ENCODE peak calls at places on chromosome 20, in six cellular contexts. N is endodermal cell, K is lower lobe of right lung, A is stomach, O is psoas muscle, D is A549. T is an unnamed sample. For H3K4me1, the result is how much of the 10 kb centered on the place peaks cover.

GRCh38 chr20:19786311-19786710 is 28.3 kb downstream of the RIN2 start:
- DNase-seq in N (no peak), K (no peak), A (no peak), O (no peak), D (no peak), T (no peak)

GRCh38 chr20:479487-479886 is 17.2 kb upstream of the TBC1D20 start:
- DNase-seq in N (no peak), K (no peak), A (no peak), O (no peak), D (no peak), T (no peak)

GRCh38 chr20:35463455-35464300 is 8.3 kb downstream of the CEP250 start:
- DNase-seq in N (peak), K (no peak), A (peak), O (no peak), D (peak), T (peak)

GRCh38 chr20:39893013-39893685 is 795.9 kb downstream of the MAFB start:
- DNase-seq in N (no peak), K (no peak), A (no peak), O (no peak), D (no peak), T (no peak)

GRCh38 chr20:17992224-17992637 is 23.4 kb downstream of the MGME1 start:
- DNase-seq in N (no peak), K (no peak), A (no peak), O (no peak), D (no peak), T (no peak)

GRCh38 chr20:8049321-8049720 is 29.8 kb upstream of the TMX4 start:
- DNase-seq in N (no peak), K (no peak), A (no peak), O (no peak), D (no peak), T (no peak)

GRCh38 chr20:24696396-24696795 is 227.0 kb downstream of the SYNDIG1 start:
- DNase-seq in N (no peak), K (no peak), A (peak), O (no peak), D (no peak), T (no peak)

GRCh38 chr20:1888796-1889463 is 6.3 kb upstream of the SIRPA start:
- DNase-seq in N (peak), K (peak), A (no peak), O (peak), D (no peak), T (no peak)

GRCh38 chr20:61458146-61458746 is 206.2 kb downstream of the CDH4 start:
- DNase-seq in N (no peak), K (no peak), A (no peak), O (no peak), D (no peak), T (no peak)

GRCh38 chr20:14341782-14342181 is 4.4 kb upstream of the FLRT3 start:
- DNase-seq in N (no peak), K (no peak), A (no peak), O (peak), D (no peak), T (no peak)

GRCh38 chr20:2042400-2042799 is 48.5 kb upstream of the PDYN start:
- DNase-seq in N (no peak), K (no peak), A (no peak), O (no peak), D (no peak), T (no peak)

GRCh38 chr20:9886227-9886626 is 47.4 kb upstream of the PAK5 start:
- DNase-seq in N (no peak), K (no peak), A (no peak), O (no peak), D (no peak), T (no peak)

GRCh38 chr20:44734938-44735337 is 10.7 kb upstream of the KCNK15 start:
- DNase-seq in N (peak), K (no peak), A (no peak), O (no peak), D (peak), T (no peak)

GRCh38 chr20:62908971-62909791 is 17.1 kb downstream of the DIDO1 start:
- DNase-seq in N (no peak), K (peak), A (no peak), O (no peak), D (no peak), T (no peak)

GRCh38 chr20:56628015-56628872 is 862 bp upstream of the TFAP2C start:
- DNase-seq in N (peak), K (no peak), A (no peak), O (no peak), D (peak), T (no peak)

GRCh38 chr20:35451295-35451694 is 4.1 kb upstream of the CEP250 start:
- DNase-seq in N (no peak), K (no peak), A (no peak), O (no peak), D (no peak), T (no peak)

GRCh38 chr20:21513881-21514540 is at the start of gene NKX2-2:
- DNase-seq in N (peak), K (no peak), A (no peak), O (peak), D (no peak), T (peak)

GRCh38 chr20:1938464-1939269 is 43.5 kb downstream of the SIRPA start:
- DNase-seq in N (no peak), K (no peak), A (no peak), O (no peak), D (no peak), T (no peak)

GRCh38 chr20:50845566-50846211 is 50.8 kb downstream of the BCAS4 start:
- DNase-seq in N (no peak), K (no peak), A (no peak), O (no peak), D (no peak), T (no peak)
- H3K27ac ChIP-seq in N (no peak), K (no peak), A (no peak), O (no peak), D (no peak), T (no peak)

DNA sequence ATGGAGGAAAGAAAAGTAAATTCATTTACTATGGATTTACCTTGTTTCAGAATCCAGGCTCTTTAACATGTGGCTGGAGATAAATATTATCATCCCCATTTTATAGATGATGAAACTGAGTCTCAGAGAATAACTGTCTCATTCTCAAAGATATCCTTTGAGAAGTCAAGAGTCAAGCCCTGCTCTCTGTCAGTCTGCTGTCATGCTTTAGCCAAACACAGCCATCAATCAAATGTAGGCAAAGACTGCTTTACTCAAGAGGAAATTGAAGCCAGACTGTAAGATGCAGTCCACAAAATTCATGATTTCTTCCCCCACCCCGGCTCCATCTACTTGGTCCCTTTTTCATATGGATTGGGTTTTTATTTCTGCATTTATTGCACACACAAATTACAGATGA is 102.8 kb upstream of the TOP1 start:
- DNase-seq in N (no peak), K (no peak), A (no peak), O (no peak), D (no peak), T (no peak)
- H3K4me1 ChIP-seq in N (under half), K (under half), A (under half), O (under half), D (under half), T (under half)

DNA sequence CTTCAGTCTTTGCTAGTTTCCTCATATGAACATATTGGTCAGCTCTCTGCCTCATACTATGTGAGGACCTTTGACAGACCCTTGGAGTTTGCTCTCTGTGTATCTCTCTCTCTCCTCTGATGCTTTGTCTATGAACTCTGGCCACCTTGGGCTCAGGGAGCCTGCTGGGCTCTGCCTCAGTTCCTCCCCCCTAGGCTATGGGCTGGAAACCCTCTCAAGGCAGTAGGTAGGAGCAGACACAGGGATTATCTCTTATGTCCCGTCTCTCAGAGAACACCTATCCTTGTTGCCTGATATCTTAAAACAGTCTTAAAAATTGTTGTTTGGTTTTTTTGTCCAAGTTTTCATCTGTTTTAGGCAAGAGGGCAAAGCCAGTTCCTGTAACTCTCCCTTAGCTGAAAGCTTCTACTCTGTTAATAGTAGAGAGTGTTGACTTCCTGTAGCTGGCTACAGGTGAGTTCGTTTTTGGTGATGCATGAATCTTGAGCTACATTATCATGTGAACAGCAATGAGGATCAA is 68.3 kb downstream of the BCAS1 start:
- DNase-seq in N (no peak), K (no peak), A (no peak), O (no peak), D (no peak), T (no peak)
- H3K27ac ChIP-seq in N (no peak), K (no peak), A (no peak), O (no peak), D (no peak), T (no peak)

DNA sequence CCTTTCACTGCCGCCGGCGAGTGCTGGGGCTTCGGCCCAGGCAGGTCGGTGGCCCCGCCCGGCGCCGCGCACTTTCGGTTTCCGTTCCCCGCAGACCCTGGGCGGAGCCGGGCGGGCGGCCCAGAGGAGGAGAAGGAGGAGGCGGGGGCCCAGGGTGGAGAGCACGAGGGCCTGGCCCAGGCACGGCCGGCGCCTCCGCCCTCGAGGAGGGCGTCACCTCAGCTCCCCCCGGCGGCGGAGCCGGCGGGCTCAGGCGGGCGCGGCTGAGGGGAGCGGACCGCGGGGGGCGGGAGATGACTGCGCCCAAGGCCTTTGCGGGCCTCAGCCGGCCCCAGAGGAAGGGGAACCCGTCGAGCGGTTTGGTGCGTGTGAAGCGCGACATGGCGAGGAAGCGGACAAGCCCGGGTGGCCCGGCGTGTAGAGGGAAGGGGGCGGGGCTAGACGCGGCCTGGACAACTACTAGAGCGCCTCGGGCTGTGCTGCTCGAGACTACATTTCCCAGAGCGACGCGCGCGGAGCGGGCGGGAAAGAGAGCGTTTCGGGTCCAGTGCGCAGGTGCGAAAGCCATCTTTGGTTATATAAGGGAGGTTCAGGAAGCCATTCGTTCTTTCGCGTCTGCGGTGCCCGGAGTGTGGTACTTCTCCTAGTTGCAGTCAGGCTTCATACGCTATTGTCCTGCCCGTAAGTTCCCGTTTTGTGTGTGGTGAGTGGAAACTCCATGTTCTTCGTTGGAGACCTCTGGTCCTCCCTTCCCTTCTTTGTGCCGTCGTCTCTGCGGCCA is at the start of gene ZNFX1:
- DNase-seq in N (peak), K (peak), A (peak), O (peak), D (peak), T (peak)
- H3K4me1 ChIP-seq in N (under half), K (half or more), A (under half), O (half or more), D (under half), T (under half)

GRCh38 chr20:58546312-58546711 is 31.1 kb upstream of the APCDD1L start:
- DNase-seq in N (peak), K (no peak), A (no peak), O (no peak), D (no peak), T (no peak)

GRCh38 chr20:58544301-58544700 is 29.1 kb upstream of the APCDD1L start:
- DNase-seq in N (peak), K (no peak), A (no peak), O (no peak), D (no peak), T (no peak)

GRCh38 chr20:58544891-58545290 is 29.7 kb upstream of the APCDD1L start:
- DNase-seq in N (peak), K (no peak), A (peak), O (no peak), D (no peak), T (no peak)

GRCh38 chr20:58546756-58547526 is 31.7 kb upstream of the APCDD1L start:
- DNase-seq in N (peak), K (no peak), A (peak), O (no peak), D (no peak), T (no peak)

DNA sequence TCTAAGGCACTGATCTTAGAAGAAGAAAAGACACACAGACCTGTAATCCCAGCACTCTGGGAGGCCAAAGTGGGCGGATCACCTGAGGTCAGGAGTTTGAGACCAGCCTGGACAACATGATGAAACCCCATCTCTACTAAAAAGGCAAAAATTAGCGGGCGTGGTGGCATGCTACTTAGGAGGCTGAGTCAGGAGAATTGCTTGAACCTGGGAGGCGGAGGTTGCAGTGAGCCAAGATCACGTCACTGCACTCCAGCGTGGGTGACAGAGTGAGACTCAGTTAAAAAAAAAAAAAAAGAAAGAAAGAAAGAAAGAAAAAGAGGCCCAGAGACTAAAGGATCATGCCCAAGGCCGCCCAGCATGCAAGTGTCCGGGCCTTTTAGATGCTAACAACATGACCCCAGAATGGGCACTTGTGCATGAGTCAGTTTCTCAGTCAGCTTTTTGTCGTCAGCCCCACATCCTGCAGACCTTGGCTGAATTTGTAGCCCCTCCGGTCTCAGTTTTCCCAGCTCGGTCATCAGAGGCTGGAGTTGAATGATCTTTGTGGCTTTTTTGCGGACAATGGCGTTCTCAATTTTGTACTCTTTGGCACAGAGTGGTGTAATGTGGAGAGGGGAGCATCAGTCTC is 30.5 kb upstream of the APCDD1L start:
- DNase-seq in N (peak), K (no peak), A (peak), O (no peak), D (no peak), T (no peak)
- H3K27ac ChIP-seq in N (no peak), K (no peak), A (no peak), O (no peak), D (no peak), T (no peak)

DNA sequence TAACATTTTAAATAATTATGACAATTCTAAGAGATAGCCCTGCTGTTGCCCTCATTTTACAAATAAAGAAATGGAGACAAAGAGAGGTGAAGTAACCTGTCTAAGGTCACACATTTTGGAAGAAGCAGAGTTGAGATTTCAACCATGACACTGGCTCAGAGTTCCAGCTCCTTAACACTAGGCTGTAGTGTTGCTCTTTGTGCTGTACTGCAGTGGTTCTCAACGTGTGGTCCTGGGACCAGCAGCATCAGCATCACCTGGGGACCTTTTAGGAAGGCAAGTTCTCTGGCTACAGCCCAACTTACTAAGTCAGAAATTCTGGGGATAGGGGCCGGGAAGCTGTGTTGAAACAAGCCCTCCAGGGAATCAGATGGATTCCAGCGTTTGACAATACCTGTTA is 62.4 kb upstream of the FERMT1 start:
- DNase-seq in N (no peak), K (no peak), A (no peak), O (no peak), D (no peak), T (no peak)
- H3K4me1 ChIP-seq in N (under half), K (under half), A (under half), O (under half), D (under half), T (under half)

DNA sequence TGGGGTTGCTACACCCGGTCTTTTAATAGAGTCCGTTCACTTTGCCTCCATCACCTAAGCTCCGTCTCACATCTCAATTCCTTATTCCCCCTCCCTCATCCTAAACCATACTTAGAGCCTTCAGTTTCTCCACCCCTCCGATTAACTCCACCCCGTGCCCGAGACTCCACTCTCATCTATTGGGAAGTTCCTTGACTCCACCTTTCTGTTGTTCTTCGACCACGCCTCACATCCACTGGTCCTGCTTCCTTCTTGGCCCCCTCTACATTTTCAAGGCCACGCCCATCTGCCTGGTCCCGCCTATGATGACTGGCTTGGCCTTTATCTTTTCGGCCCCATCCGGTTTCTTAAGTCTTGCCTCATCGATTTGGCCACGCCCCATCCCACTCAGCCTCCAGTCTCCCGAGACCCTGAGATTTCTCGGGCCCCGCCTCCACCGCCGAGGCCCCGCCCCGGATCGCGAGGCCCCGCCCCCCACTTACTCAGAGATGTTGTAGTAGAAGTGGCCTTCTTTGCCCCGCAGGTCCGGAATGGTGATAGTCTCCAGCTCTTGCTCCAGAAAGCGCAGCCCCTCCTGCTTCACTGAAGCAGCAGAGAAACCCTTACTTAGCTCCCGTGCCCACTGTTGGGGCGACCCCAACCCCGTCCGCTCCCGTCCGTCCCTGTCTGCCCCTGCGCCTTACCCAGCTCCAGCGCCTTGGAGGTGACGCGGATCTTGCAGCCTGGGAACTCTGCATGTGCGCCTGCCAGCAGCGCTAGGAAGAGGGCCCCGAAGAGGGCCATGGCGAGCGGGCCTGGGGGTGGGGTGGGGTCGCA is 1.1 kb downstream of the PLTP start:
- DNase-seq in N (peak), K (peak), A (peak), O (peak), D (peak), T (peak)
- H3K27ac ChIP-seq in N (peak), K (peak), A (peak), O (peak), D (peak), T (no peak)